ENCODE peak calls at places on chromosome 14, in ten cellular contexts. L is H1; R is ACHN; C is kidney epithelial cell; H is GM12865; M is activated CD4-positive, alpha-beta T cell treated with anti-CD3 and anti-CD28 coated beads, Interleukin-2, amount 50 U/mL, for 48 hours; A is Right ventricle myocardium superior; W is DMS 273 treated with DMSO at 0.1 percent for 48 hours; D is A549; K is H54. Y is an unnamed sample.

GRCh38 chr14:73785336-73785833 is 66.2 kb upstream of the PTGR2 start:
- DNase-seq in D (no peak), C (peak; percentile 78), L (no peak), A (no peak), M (peak; percentile 28), K (no peak), W (peak; percentile 29), R (peak; percentile 75), H (peak; percentile 61), Y (peak; percentile 68)

GRCh38 chr14:21255385-21256101 is 13.7 kb downstream of the HNRNPC start:
- DNase-seq in K (no peak), H (no peak), L (no peak), D (no peak), W (no peak), R (no peak), A (no peak), M (no peak), C (no peak), Y (no peak)

GRCh38 chr14:104129556-104129955 is 8.8 kb upstream of the KIF26A start:
- DNase-seq in K (no peak), M (no peak), A (no peak), C (no peak), D (no peak), R (no peak), H (no peak), L (no peak), W (no peak), Y (no peak)

GRCh38 chr14:72745991-72746980 is 147.6 kb downstream of the DPF3 start:
- DNase-seq in R (peak; percentile 7), L (no peak), W (peak; percentile 87), D (no peak), H (peak; percentile 10), K (peak; percentile 65), A (no peak), C (no peak), M (no peak), Y (no peak)

GRCh38 chr14:68890173-68890931 is 88.8 kb downstream of the ACTN1 start:
- DNase-seq in A (no peak), K (no peak), W (no peak), C (no peak), L (no peak), D (no peak), H (no peak), M (no peak), R (no peak), Y (no peak)

GRCh38 chr14:56860441-56860840 is 50.2 kb upstream of the OTX2 start:
- DNase-seq in H (no peak), C (no peak), A (no peak), M (no peak), L (no peak), R (no peak), D (no peak), W (no peak), K (no peak), Y (no peak)

GRCh38 chr14:98906123-98906995 is 365.6 kb downstream of the BCL11B start:
- DNase-seq in W (no peak), A (no peak), R (no peak), C (no peak), L (no peak), M (no peak), H (no peak), D (peak; percentile 71), K (no peak), Y (no peak)

GRCh38 chr14:86450075-86450474 is 920.1 kb downstream of the FLRT2 start:
- DNase-seq in H (no peak), C (no peak), R (no peak), K (no peak), D (no peak), M (no peak), W (peak; percentile 52), L (no peak), A (no peak), Y (no peak)

GRCh38 chr14:23128969-23129758 is 10.1 kb upstream of the CEBPE start:
- DNase-seq in H (no peak), C (no peak), A (no peak), L (no peak), R (no peak), W (no peak), K (no peak), D (no peak), M (no peak), Y (no peak)

GRCh38 chr14:102696332-102696731 is 80.9 kb upstream of the TRAF3 start:
- DNase-seq in M (no peak), K (no peak), W (no peak), L (no peak), R (no peak), D (no peak), C (no peak), A (no peak), H (no peak), Y (no peak)

GRCh38 chr14:56378474-56378873 is 201.1 kb upstream of the TMEM260 start:
- DNase-seq in W (no peak), H (no peak), D (no peak), K (no peak), L (no peak), M (no peak), A (no peak), R (no peak), C (peak; percentile 14), Y (no peak)

GRCh38 chr14:31858868-31859267 is 218.2 kb upstream of the ARHGAP5 start:
- DNase-seq in W (no peak), H (no peak), L (no peak), D (no peak), A (no peak), R (no peak), K (no peak), C (no peak), M (no peak), Y (no peak)

GRCh38 chr14:51638071-51638944 is 13.4 kb upstream of the FRMD6 start:
- DNase-seq in K (no peak), R (peak; percentile 19), M (no peak), W (no peak), D (peak; percentile 68), C (no peak), L (no peak), A (no peak), H (no peak), Y (no peak)

GRCh38 chr14:91349481-91350074 is 68.0 kb downstream of the CCDC88C start:
- DNase-seq in C (no peak), M (peak; percentile 72), H (peak; percentile 92), R (no peak), K (no peak), W (no peak), L (no peak), A (no peak), D (no peak), Y (no peak)

GRCh38 chr14:37447883-37448391 is 147.1 kb downstream of the FOXA1 start:
- DNase-seq in L (no peak), H (no peak), M (no peak), K (no peak), A (no peak), R (no peak), D (no peak), C (no peak), W (no peak), Y (no peak)

Y was measured in NCI-H526 treated with DMSO at 0.1 percent for 48 hours.